ENCODE peak calls at places on chromosomes 12 and 14, in seven cellular contexts. E, B, I, Q, T, N and K are unnamed samples.

GRCh38 chr14:80212025-80212402 is 710 bp upstream of the DIO2 start:
- DNase-seq in E (no peak), B (no peak), I (no peak), Q (no peak), T (no peak), N (no peak), K (no peak)

GRCh38 chr14:103973354-103973753 is 31.0 kb upstream of the RD3L start:
- DNase-seq in E (no peak), B (no peak), I (no peak), Q (no peak), T (no peak), N (no peak), K (peak; percentile 52)

GRCh38 chr12:6602526-6602925 is 4.7 kb downstream of the CHD4 start:
- DNase-seq in E (no peak), B (no peak), I (no peak), Q (no peak), T (no peak), N (no peak), K (no peak)

GRCh38 chr12:106954462-106955376 is 988 bp upstream of the TMEM263 start:
- DNase-seq in E (no peak), B (peak; percentile 21), I (peak; percentile 38), Q (peak; percentile 18), T (no peak), N (peak; percentile 53), K (peak; percentile 45)

GRCh38 chr12:109737111-109737510 is 23.5 kb downstream of the FAM222A start:
- DNase-seq in E (no peak), B (no peak), I (no peak), Q (no peak), T (no peak), N (no peak), K (no peak)

GRCh38 chr12:1117371-1117770 is 126.3 kb downstream of the ERC1 start:
- DNase-seq in E (no peak), B (no peak), I (no peak), Q (no peak), T (no peak), N (no peak), K (no peak)

GRCh38 chr14:35043046-35043445 is 3.0 kb upstream of the FAM177A1 start:
- DNase-seq in E (no peak), B (no peak), I (no peak), Q (no peak), T (no peak), N (no peak), K (no peak)

GRCh38 chr12:101877816-101878811 is 734 bp downstream of the DRAM1 start:
- DNase-seq in E (no peak), B (no peak), I (peak; percentile 25), Q (peak; percentile 17), T (no peak), N (peak; percentile 35), K (peak; percentile 39)

GRCh38 chr12:9079082-9079481 is 36.6 kb downstream of the A2M start:
- DNase-seq in E (no peak), B (no peak), I (no peak), Q (no peak), T (no peak), N (no peak), K (no peak)

GRCh38 chr12:95548539-95549391 is 2.5 kb downstream of the USP44 start:
- DNase-seq in E (no peak), B (peak; percentile 76), I (no peak), Q (no peak), T (peak; percentile 25), N (peak; percentile 48), K (peak; percentile 85)

GRCh38 chr12:21502164-21502496 is 541 bp downstream of the GOLT1B start:
- DNase-seq in E (no peak), B (no peak), I (no peak), Q (no peak), T (no peak), N (peak; percentile 13), K (no peak)

GRCh38 chr12:44546037-44546436 is 330.1 kb downstream of the NELL2 start:
- DNase-seq in E (no peak), B (no peak), I (no peak), Q (no peak), T (no peak), N (no peak), K (no peak)

GRCh38 chr14:25044299-25044698 is 5.6 kb downstream of the STXBP6 start:
- DNase-seq in E (no peak), B (no peak), I (no peak), Q (no peak), T (no peak), N (no peak), K (no peak)

GRCh38 chr12:122547330-122547729 is 20.3 kb downstream of the KNTC1 start:
- DNase-seq in E (no peak), B (no peak), I (no peak), Q (no peak), T (no peak), N (no peak), K (no peak)

GRCh38 chr12:118842753-118843335 is 138.5 kb upstream of the SRRM4 start:
- DNase-seq in E (no peak), B (no peak), I (no peak), Q (no peak), T (no peak), N (no peak), K (no peak)